ENCODE peak calls at places on chromosomes 16 and 17, in nine cellular contexts. J, E, G, M, O, X, D, L and Z are unnamed samples.
A peak's percentile ranks its signal among the peaks of the same experiment; 100 is the strongest.

GRCh38 chr17:74114881-74115470 is 88.5 kb upstream of the RPL38 start:
- DNase-seq in E (no peak), X (no peak), M (no peak), L (no peak), O (no peak), G (no peak), D (no peak), J (no peak), Z (no peak)

GRCh38 chr16:70770968-70771552 is 29.9 kb downstream of the VAC14 start:
- DNase-seq in D (peak; percentile 15), L (peak; percentile 42), O (peak; percentile 66), G (peak; percentile 76), X (peak; percentile 41), E (peak; percentile 42), J (peak; percentile 34), M (peak; percentile 76), Z (peak; percentile 65)

GRCh38 chr17:28727727-28728363 is 743 bp upstream of the NEK8 start:
- DNase-seq in D (peak; percentile 90), M (peak; percentile 68), L (peak; percentile 38), E (peak; percentile 61), O (peak; percentile 81), G (no peak), J (peak; percentile 85), X (peak; percentile 88), Z (peak; percentile 54)

GRCh38 chr17:62778990-62779681 is 29.0 kb downstream of the MARCHF10 start:
- DNase-seq in E (no peak), X (no peak), G (peak; percentile 90), D (no peak), J (no peak), O (peak; percentile 87), L (no peak), M (peak; percentile 98), Z (peak; percentile 56)

GRCh38 chr17:34386925-34387550 is 24.0 kb upstream of the CCL1 start:
- DNase-seq in M (no peak), L (no peak), G (no peak), J (no peak), X (no peak), D (no peak), O (no peak), E (no peak), Z (peak; percentile 51)

GRCh38 chr17:19805006-19805405 is 56.9 kb upstream of the ALDH3A1 start:
- DNase-seq in J (no peak), E (no peak), L (no peak), X (no peak), D (no peak), G (no peak), M (no peak), O (no peak), Z (no peak)

GRCh38 chr16:24188143-24188542 is 68.0 kb upstream of the CACNG3 start:
- DNase-seq in O (no peak), J (no peak), D (no peak), L (no peak), X (no peak), M (no peak), E (no peak), G (no peak), Z (no peak)

GRCh38 chr17:77869665-77870132 is 88.8 kb upstream of the TNRC6C start:
- DNase-seq in D (no peak), O (no peak), M (no peak), X (no peak), E (no peak), L (no peak), G (no peak), J (no peak), Z (no peak)

GRCh38 chr16:12097523-12098428 is 121.2 kb downstream of the SNX29 start:
- DNase-seq in G (no peak), M (peak; percentile 17), D (no peak), E (no peak), O (no peak), X (no peak), J (no peak), L (peak; percentile 63), Z (peak; percentile 81)

GRCh38 chr16:23535901-23536300 is 21.2 kb downstream of the EARS2 start:
- DNase-seq in L (no peak), M (no peak), G (no peak), X (no peak), D (no peak), O (peak; percentile 77), E (no peak), J (no peak), Z (no peak)

GRCh38 chr16:16778322-16778721 is 399.4 kb downstream of the NPIPA7 start:
- DNase-seq in J (no peak), G (no peak), X (no peak), D (no peak), L (no peak), O (no peak), M (no peak), E (no peak), Z (no peak)

GRCh38 chr17:30701498-30701989 is 122.9 kb downstream of the CRLF3 start:
- DNase-seq in D (no peak), E (no peak), J (no peak), O (no peak), L (no peak), G (no peak), X (no peak), M (no peak), Z (no peak)

GRCh38 chr17:27888072-27888471 is 5.1 kb downstream of the LYRM9 start:
- DNase-seq in M (no peak), L (no peak), E (peak; percentile 25), J (no peak), G (no peak), D (no peak), X (no peak), O (no peak), Z (no peak)

GRCh38 chr17:81147701-81148100 is 17.6 kb upstream of the PVALEF start:
- DNase-seq in E (no peak), G (no peak), J (no peak), O (no peak), D (no peak), L (no peak), X (no peak), M (no peak), Z (no peak)

GRCh38 chr16:89853306-89853993 is 19.9 kb upstream of the TCF25 start:
- DNase-seq in L (no peak), M (no peak), O (no peak), E (no peak), G (no peak), J (no peak), X (no peak), D (no peak), Z (no peak)

GRCh38 chr16:30186782-30187555 is 3.6 kb downstream of the CORO1A start:
- DNase-seq in E (no peak), J (peak; percentile 89), O (no peak), G (no peak), L (peak; percentile 39), D (peak; percentile 83), M (peak; percentile 55), X (peak; percentile 73), Z (peak; percentile 32)

GRCh38 chr17:60421273-60422161 is 772 bp upstream of the CHCT1 start:
- DNase-seq in M (no peak), E (peak; percentile 88), X (peak; percentile 47), D (peak; percentile 59), J (peak; percentile 62), O (peak; percentile 24), L (peak; percentile 76), G (peak; percentile 82), Z (peak; percentile 77)

GRCh38 chr17:82866521-82867214 is 26.8 kb upstream of the ZNF750 start:
- DNase-seq in E (no peak), D (no peak), M (no peak), L (no peak), O (no peak), X (no peak), J (no peak), G (no peak), Z (no peak)

GRCh38 chr17:75010683-75011406 is 1.6 kb upstream of the MRPL58 start:
- DNase-seq in G (no peak), D (no peak), J (no peak), X (no peak), E (no peak), L (no peak), O (peak; percentile 37), M (peak; percentile 65), Z (no peak)